ENCODE peak calls at places on chromosomes 1 and 21, in four cellular contexts. Z is lower lobe of right lung, R is tibial nerve, E is thoracic aorta. M is an unnamed sample. For H3K27me3 and H3K36me3, the result is how much of the 10 kb centered on the place peaks cover.

GRCh38 chr1:226603030-226603960 is 54.7 kb downstream of the STUM start:
- DNase-seq in E (no peak), R (peak), Z (no peak), M (peak)

GRCh38 chr1:66206563-66207154 is 327.3 kb upstream of the SGIP1 start:
- DNase-seq in Z (no peak), E (no peak), R (no peak), M (no peak)

GRCh38 chr1:109649380-109649987 is 6.4 kb upstream of the GSTM4 start:
- DNase-seq in Z (no peak), E (no peak), R (no peak), M (no peak)

GRCh38 chr1:202154766-202155477 is 5.5 kb downstream of the PTPN7 start:
- DNase-seq in Z (peak), E (no peak), R (no peak), M (peak)

GRCh38 chr1:247833601-247834000 is 8.1 kb downstream of the OR11L1 start:
- DNase-seq in R (no peak), Z (no peak), E (no peak), M (no peak)

GRCh38 chr1:219296430-219296850 is 122.8 kb downstream of the LYPLAL1 start:
- DNase-seq in E (no peak), Z (no peak), R (no peak), M (no peak)

GRCh38 chr1:56529801-56530200 is 49.6 kb downstream of the PLPP3 start:
- DNase-seq in E (no peak), R (no peak), Z (no peak), M (no peak)

GRCh38 chr1:156076609-156077429 is 5.4 kb downstream of the MEX3A start:
- DNase-seq in Z (peak), E (no peak), R (no peak), M (no peak)

GRCh38 chr1:111193712-111194480 is 6.5 kb downstream of the DENND2D start:
- DNase-seq in E (no peak), Z (no peak), R (no peak), M (peak)

GRCh38 chr1:89622895-89623294 is 10.0 kb upstream of the LRRC8C start:
- DNase-seq in R (no peak), E (no peak), Z (no peak), M (no peak)

GRCh38 chr1:32496127-32496526 is 31.3 kb downstream of the ZBTB8B start:
- DNase-seq in R (no peak), E (no peak), Z (no peak), M (no peak)

GRCh38 chr1:63330331-63330916 is 8.1 kb downstream of the FOXD3 start:
- DNase-seq in R (no peak), Z (no peak), E (no peak), M (no peak)

GRCh38 chr1:22184892-22185612 is 42.2 kb upstream of the WNT4 start:
- DNase-seq in Z (peak), E (no peak), R (no peak), M (no peak)

GRCh38 chr1:147077936-147078605 is 94.2 kb downstream of the PRKAB2 start:
- DNase-seq in E (no peak), R (no peak), Z (no peak), M (no peak)

GRCh38 chr1:147076442-147076841 is 95.8 kb downstream of the PRKAB2 start:
- DNase-seq in E (no peak), Z (no peak), R (no peak), M (no peak)

GRCh38 chr1:147078606-147079399 is 93.5 kb downstream of the PRKAB2 start:
- DNase-seq in Z (no peak), E (no peak), R (no peak), M (no peak)

GRCh38 chr1:147077523-147077922 is 94.7 kb downstream of the PRKAB2 start:
- DNase-seq in R (no peak), Z (no peak), E (no peak), M (no peak)

DNA sequence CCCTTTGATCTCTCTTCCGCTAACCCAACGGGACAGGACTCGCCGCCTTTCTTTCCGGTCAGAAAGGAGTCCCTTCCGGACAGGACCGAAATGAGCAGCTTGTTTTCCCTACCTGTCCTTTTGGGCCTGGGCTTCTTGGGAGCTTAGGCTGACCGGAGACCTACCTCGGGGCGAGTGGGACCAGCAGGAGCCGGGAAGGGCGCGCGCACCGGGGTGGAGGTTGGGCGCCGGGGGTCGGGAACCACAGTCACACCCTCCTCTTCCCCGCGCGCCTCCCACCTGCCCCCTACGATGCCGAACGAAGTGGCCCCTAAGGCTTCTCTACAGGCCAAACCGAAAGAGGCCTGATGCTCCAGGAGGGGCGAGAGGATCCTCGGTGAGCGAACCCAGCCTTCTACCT is 95.2 kb downstream of the PRKAB2 start:
- DNase-seq in Z (no peak), R (no peak), E (no peak), M (no peak)
- H3K27me3 ChIP-seq in Z (half or more), R (under half), E (under half), M (half or more)

GRCh38 chr1:17440827-17441168 is 1.3 kb upstream of the RCC2 start:
- DNase-seq in E (no peak), Z (no peak), R (no peak), M (no peak)
- H3K4me3 ChIP-seq in E (no peak), Z (no peak), R (no peak), M (no peak)

GRCh38 chr1:29197993-29198392 is 16.3 kb upstream of the SRSF4 start:
- DNase-seq in R (no peak), E (no peak), Z (no peak), M (no peak)
- H3K36me3 ChIP-seq in R (under half), E (under half), Z (half or more), M (under half)

DNA sequence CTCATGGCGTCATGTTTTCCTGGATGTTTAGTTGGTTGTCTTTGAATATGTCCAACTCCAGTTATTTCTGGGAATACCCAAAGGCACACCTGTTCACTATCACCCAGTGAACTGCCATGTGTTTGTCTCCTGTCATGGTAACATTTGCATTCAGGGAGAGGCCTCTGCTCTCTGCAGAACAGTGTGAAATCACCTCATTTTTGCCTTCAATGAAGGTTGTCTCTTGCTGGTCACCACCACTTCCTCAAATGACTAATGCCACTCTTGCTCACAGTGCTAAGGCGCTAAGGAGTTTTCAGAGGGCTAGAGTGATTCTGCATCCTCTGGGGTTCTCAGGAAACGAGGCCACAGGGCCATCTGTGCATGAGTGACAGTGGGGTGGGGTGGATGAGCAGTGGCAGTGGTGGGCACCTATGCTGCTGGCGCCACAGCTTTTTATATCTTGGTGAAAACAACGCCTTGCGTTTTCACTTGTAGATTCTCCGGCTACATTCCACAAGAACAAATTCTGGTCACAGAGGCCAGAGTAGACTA is 60.0 kb upstream of the ATP5PO start:
- DNase-seq in Z (no peak), R (no peak), E (no peak), M (peak)
- H3K27me3 ChIP-seq in Z (under half), R (under half), E (under half), M (under half)

GRCh38 chr21:14763695-14764064 is 217.6 kb upstream of the SAMSN1 start:
- DNase-seq in E (no peak), R (no peak), Z (no peak), M (no peak)
- H3K4me3 ChIP-seq in E (no peak), R (no peak), Z (no peak), M (no peak)